ENCODE peak calls at places on chromosomes 11 and 22, in seven cellular contexts. B is transverse colon, D is heart left ventricle, U is DND-41, Y is body of pancreas, Z is IMR-90, Q is colonic mucosa. F is an unnamed sample. For H3K4me1 and H3K36me3, the result is how much of the 10 kb centered on the place peaks cover.

GRCh38 chr11:7485136-7485853 is at the start of gene OLFML1:
- DNase-seq in B (no peak), D (peak), U (no peak), Y (no peak), Z (no peak), Q (peak), F (no peak)

GRCh38 chr11:21405403-21405802 is 736.0 kb downstream of the NELL1 start:
- DNase-seq in B (no peak), D (no peak), U (no peak), Y (no peak), Z (no peak), Q (no peak), F (no peak)

GRCh38 chr11:2943711-2944118 is 14.5 kb upstream of the PHLDA2 start:
- DNase-seq in B (peak), D (no peak), U (no peak), Y (no peak), Z (no peak), Q (peak), F (no peak)

GRCh38 chr22:48350456-48350855 is 1477.2 kb downstream of the BRD1 start:
- DNase-seq in B (no peak), D (no peak), U (no peak), Y (no peak), Z (no peak), Q (no peak), F (no peak)

GRCh38 chr22:43796567-43796966 is 15.5 kb downstream of the EFCAB6 start:
- DNase-seq in B (no peak), D (no peak), U (no peak), Y (no peak), Z (peak), Q (no peak), F (peak)

GRCh38 chr22:23122216-23122957 is 19.4 kb downstream of the RSPH14 start:
- DNase-seq in B (no peak), D (no peak), U (no peak), Y (no peak), Z (no peak), Q (no peak), F (no peak)

GRCh38 chr11:102495161-102496042 is 35.1 kb downstream of the MMP7 start:
- DNase-seq in B (peak), D (peak), U (peak), Y (peak), Z (peak), Q (peak), F (peak)

GRCh38 chr11:45766469-45766868 is 38.5 kb upstream of the SLC35C1 start:
- DNase-seq in B (no peak), D (no peak), U (no peak), Y (no peak), Z (no peak), Q (no peak), F (no peak)

GRCh38 chr11:87304350-87304749 is 266.6 kb downstream of the TMEM135 start:
- DNase-seq in B (no peak), D (no peak), U (no peak), Y (no peak), Z (no peak), Q (no peak), F (no peak)

GRCh38 chr11:44324787-44325525 is 15.0 kb upstream of the ALX4 start:
- DNase-seq in B (no peak), D (no peak), U (no peak), Y (no peak), Z (no peak), Q (no peak), F (no peak)

GRCh38 chr11:77269484-77270123 is 31.9 kb downstream of the GDPD4 start:
- DNase-seq in B (no peak), D (no peak), U (no peak), Y (no peak), Z (peak), Q (no peak), F (no peak)

GRCh38 chr11:118885831-118886571 is 2.3 kb downstream of the CXCR5 start:
- DNase-seq in B (no peak), D (no peak), U (no peak), Y (no peak), Z (no peak), Q (no peak), F (no peak)

GRCh38 chr11:86559311-86559945 is 113.0 kb downstream of the ME3 start:
- DNase-seq in B (no peak), D (peak), U (no peak), Y (no peak), Z (peak), Q (no peak), F (peak)

GRCh38 chr11:58574851-58575250 is 805 bp downstream of the LPXN start:
- DNase-seq in B (no peak), D (no peak), U (no peak), Y (no peak), Z (peak), Q (no peak), F (no peak)

GRCh38 chr11:64247729-64248531 is 1.2 kb upstream of the PPP1R14B start:
- DNase-seq in B (peak), D (no peak), U (no peak), Y (no peak), Z (no peak), Q (no peak), F (no peak)

GRCh38 chr11:44774131-44774530 is 47.4 kb downstream of the TSPAN18 start:
- DNase-seq in B (peak), D (peak), U (no peak), Y (no peak), Z (no peak), Q (no peak), F (no peak)

GRCh38 chr11:45180158-45180887 is 33.9 kb downstream of the PRDM11 start:
- DNase-seq in B (peak), D (peak), U (no peak), Y (peak), Z (no peak), Q (peak), F (peak)

GRCh38 chr11:96097844-96098421 is 174.0 kb upstream of the MTMR2 start:
- DNase-seq in B (peak), D (no peak), U (no peak), Y (no peak), Z (peak), Q (peak), F (peak)

GRCh38 chr11:14908214-14908880 is 16.3 kb upstream of the CYP2R1 start:
- DNase-seq in B (peak), D (no peak), U (peak), Y (peak), Z (peak), Q (peak), F (peak)

GRCh38 chr11:115161876-115162275 is 342.3 kb downstream of the CADM1 start:
- DNase-seq in B (no peak), D (no peak), U (no peak), Y (no peak), Z (no peak), Q (no peak), F (no peak)

GRCh38 chr22:24128631-24129601 is 52.4 kb upstream of the SUSD2 start:
- DNase-seq in B (no peak), D (no peak), U (no peak), Y (no peak), Z (no peak), Q (no peak), F (no peak)

GRCh38 chr11:15965562-15966250 is 390.6 kb downstream of the SOX6 start:
- DNase-seq in B (peak), D (no peak), U (no peak), Y (no peak), Z (no peak), Q (peak), F (no peak)

GRCh38 chr11:48001438-48002021 is 21.2 kb downstream of the PTPRJ start:
- DNase-seq in B (peak), D (no peak), U (no peak), Y (no peak), Z (peak), Q (no peak), F (no peak)

GRCh38 chr11:44136176-44136945 is 40.9 kb downstream of the EXT2 start:
- DNase-seq in B (no peak), D (no peak), U (no peak), Y (no peak), Z (no peak), Q (no peak), F (no peak)

GRCh38 chr22:23749747-23750373 is 1.1 kb downstream of the ZNF70 start:
- DNase-seq in B (no peak), D (no peak), U (no peak), Y (no peak), Z (no peak), Q (no peak), F (no peak)

GRCh38 chr11:85040166-85040565 is 587.0 kb downstream of the DLG2 start:
- DNase-seq in B (no peak), D (no peak), U (no peak), Y (no peak), Z (peak), Q (no peak), F (no peak)

GRCh38 chr22:43014062-43014875 is 680 bp downstream of the PACSIN2 start:
- DNase-seq in B (peak), D (peak), U (peak), Y (peak), Z (no peak), Q (peak), F (peak)

GRCh38 chr22:43053176-43053575 is 36.0 kb downstream of the TTLL1 start:
- DNase-seq in B (no peak), D (no peak), U (no peak), Y (no peak), Z (no peak), Q (no peak), F (no peak)

GRCh38 chr22:20380486-20380885 is 13.5 kb upstream of the ZNF74 start:
- DNase-seq in B (no peak), D (no peak), U (no peak), Y (no peak), Z (no peak), Q (no peak), F (no peak)

GRCh38 chr11:707817-708420 is 1.9 kb downstream of the EPS8L2 start:
- DNase-seq in B (no peak), D (no peak), U (no peak), Y (peak), Z (no peak), Q (peak), F (peak)

GRCh38 chr11:41983458-41983857 is 524.0 kb upstream of the LRRC4C start:
- DNase-seq in B (no peak), D (no peak), U (no peak), Y (no peak), Z (no peak), Q (no peak), F (no peak)

GRCh38 chr22:44337658-44338004 is 24.9 kb upstream of the SHISAL1 start:
- DNase-seq in B (peak), D (no peak), U (no peak), Y (no peak), Z (peak), Q (no peak), F (peak)

GRCh38 chr11:113296447-113297205 is 17.8 kb upstream of the TTC12 start:
- DNase-seq in B (no peak), D (no peak), U (no peak), Y (no peak), Z (no peak), Q (no peak), F (no peak)

GRCh38 chr11:48064306-48064705 is 83.9 kb downstream of the PTPRJ start:
- DNase-seq in B (no peak), D (no peak), U (no peak), Y (no peak), Z (peak), Q (no peak), F (no peak)

GRCh38 chr11:4809246-4809645 is 5.1 kb upstream of the OR52R1 start:
- DNase-seq in B (no peak), D (no peak), U (no peak), Y (no peak), Z (no peak), Q (no peak), F (no peak)

GRCh38 chr11:13261600-13262061 is 16.0 kb upstream of the BMAL1 start:
- DNase-seq in B (no peak), D (no peak), U (no peak), Y (no peak), Z (peak), Q (no peak), F (no peak)

GRCh38 chr11:5336331-5336730 is 7.0 kb downstream of the OR51B5 start:
- DNase-seq in B (no peak), D (no peak), U (no peak), Y (no peak), Z (peak), Q (no peak), F (peak)

GRCh38 chr11:132068556-132068955 is 698.1 kb downstream of the NTM start:
- DNase-seq in B (no peak), D (no peak), U (no peak), Y (no peak), Z (no peak), Q (no peak), F (no peak)

GRCh38 chr22:25567305-25567704 is 2.8 kb downstream of the GRK3 start:
- DNase-seq in B (no peak), D (no peak), U (no peak), Y (no peak), Z (no peak), Q (no peak), F (no peak)
- H3K4me1 ChIP-seq in B (under half), D (under half), U (under half), Y (under half), Z (under half), Q (under half), F (under half)

GRCh38 chr11:74322667-74323066 is 11.2 kb upstream of the P4HA3 start:
- DNase-seq in B (no peak), D (peak), U (no peak), Y (no peak), Z (peak), Q (peak), F (peak)
- H3K36me3 ChIP-seq in B (under half), D (under half), U (under half), Y (under half), Z (under half), Q (under half), F (under half)

DNA sequence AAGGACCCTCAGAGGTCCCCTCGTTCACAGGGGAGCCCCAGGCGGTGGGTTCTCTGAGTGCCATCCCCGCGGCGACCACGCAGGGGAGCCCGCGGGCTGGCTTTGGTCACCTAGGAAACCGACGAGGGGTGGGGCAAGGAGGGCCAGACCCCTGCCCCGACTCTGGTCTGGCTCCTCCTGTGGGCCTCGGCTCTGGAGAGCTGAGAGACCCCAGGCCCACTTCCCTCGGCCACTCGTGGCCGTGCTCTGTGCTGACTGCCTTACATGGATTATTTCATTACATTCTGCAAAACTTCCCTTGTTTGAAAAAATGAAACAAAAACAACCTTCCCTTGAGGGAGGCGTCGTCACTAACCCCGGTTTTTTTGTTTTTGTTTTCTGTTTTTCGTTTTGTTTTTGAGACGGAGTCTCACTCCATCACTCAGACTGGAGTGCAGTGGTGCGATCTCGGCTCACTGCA is 15.2 kb upstream of the CYTH4 start:
- DNase-seq in B (peak), D (peak), U (peak), Y (no peak), Z (no peak), Q (peak), F (peak)
- H3K4me3 ChIP-seq in B (peak), D (peak), U (peak), Y (no peak), Z (peak), Q (peak), F (no peak)

DNA sequence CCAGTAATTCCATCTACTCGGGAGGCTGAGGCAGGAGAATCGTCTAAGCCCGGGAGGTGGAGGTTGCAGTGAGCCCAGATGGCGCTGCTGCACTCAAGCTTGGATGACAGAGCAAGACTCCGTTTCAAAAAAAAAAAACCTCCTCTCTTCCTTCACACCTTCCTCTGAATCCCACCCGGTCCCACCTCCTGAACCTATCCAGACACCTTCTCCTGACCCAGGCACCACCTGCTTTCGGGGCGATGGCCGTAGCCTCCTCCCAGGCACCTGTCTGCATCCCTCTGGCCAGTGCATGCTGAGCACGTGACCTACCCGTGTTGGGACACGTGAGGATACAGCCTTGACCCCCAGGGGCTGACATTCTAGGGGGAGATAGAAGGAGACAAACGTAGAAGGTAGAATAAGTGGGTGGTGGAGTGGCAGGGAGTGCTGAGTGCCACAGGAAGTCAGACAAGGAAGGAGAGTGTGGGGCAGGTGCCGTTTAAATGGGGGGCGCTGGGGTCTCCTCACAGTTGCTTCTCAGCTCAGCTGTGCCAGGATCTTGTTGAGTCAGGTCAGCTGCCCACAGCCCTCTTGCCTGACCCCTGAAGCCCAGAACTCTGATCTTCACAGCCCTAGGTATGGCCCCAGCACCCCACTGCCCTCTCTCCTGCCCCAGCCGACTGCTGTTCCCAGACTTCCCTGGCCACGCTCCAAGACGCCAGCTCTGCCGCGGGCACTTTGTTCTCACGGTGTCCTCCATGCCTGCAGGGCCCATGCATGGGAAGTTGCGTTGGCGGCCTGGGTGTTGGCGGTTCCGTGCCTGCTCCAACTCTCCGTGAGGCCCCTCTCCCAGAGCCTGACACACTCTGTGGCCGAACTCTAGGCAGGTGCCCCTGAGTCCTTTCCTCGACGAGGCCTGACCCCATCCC is 1.2 kb upstream of the MIOX start:
- DNase-seq in B (no peak), D (no peak), U (no peak), Y (peak), Z (no peak), Q (no peak), F (no peak)
- H3K4me1 ChIP-seq in B (under half), D (under half), U (under half), Y (half or more), Z (under half), Q (under half), F (under half)

DNA sequence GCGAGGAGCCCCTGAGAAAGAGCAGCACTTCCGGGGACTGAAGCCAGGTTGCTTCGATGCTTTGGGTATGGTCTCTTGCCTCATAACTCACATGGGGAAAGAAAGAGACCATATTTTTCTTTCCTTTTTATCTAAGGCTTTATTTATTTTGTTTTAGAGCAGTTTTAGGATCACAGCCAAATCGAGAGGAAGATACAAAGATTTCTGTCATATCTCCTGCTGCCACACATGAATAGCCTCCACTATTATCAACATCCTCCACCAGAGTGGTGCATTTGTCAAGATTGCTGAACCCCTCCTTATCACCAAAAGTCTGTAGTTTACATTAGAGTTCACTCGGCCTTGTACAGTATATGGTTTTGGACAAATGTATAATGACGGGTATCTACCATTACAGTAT is 24.2 kb upstream of the ADSL start:
- DNase-seq in B (no peak), D (no peak), U (no peak), Y (no peak), Z (peak), Q (no peak), F (no peak)
- H3K36me3 ChIP-seq in B (under half), D (half or more), U (half or more), Y (under half), Z (under half), Q (under half), F (half or more)

DNA sequence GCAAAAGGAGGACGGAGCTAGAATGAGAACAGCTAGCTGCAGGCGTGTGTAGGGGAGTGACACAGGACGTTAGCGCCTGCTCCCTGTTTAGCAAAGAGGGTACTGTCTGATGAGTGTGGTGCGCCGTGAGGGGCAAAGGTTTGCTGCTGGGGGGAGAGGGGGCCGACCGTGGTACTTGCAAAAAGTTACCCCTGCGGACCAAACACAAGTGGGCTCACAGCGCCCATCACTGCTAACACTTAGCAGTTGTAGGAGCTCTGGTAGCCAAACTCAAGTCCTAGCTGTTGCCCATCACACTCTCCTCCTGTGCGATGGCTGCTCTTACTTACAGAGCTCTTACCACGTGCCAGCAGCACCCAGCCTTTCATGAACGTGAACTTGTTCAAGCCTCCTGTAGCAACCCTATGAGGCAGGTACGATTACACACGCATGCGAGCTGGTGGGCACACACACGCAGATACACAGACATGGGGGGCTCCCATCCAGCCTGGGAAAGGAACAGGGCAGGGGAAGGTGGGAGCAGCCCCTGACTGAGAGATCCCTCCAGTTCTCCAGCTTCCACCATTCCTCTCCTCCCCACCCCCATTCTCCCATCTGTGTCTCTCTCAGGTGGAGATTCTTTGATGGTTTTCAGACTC is 37.5 kb upstream of the WNT11 start:
- DNase-seq in B (no peak), D (no peak), U (no peak), Y (no peak), Z (no peak), Q (no peak), F (no peak)
- H3K4me3 ChIP-seq in B (no peak), D (no peak), U (no peak), Y (no peak), Z (no peak), Q (no peak), F (no peak)

F was measured in cardiac muscle cell.